ENCODE peak calls at places on chromosome 18, in eight cellular contexts. R is GM12865, N is A549, W is GM13977, D is Calu3, H is gastrocnemius medialis, C is endothelial cell, G is endodermal cell. P is an unnamed sample.

GRCh38 chr18:10500038-10500437 is 25.8 kb upstream of the NAPG start:
- DNase-seq in G (no peak), D (no peak), N (no peak), C (no peak), R (no peak), W (no peak), H (no peak), P (no peak)

GRCh38 chr18:9380571-9381390 is 46.2 kb downstream of the TWSG1 start:
- DNase-seq in N (no peak), H (no peak), W (no peak), G (no peak), C (no peak), R (no peak), D (no peak), P (no peak)

GRCh38 chr18:32714571-32715148 is 58.2 kb downstream of the KLHL14 start:
- DNase-seq in R (peak; percentile 68), C (peak; percentile 68), G (peak; percentile 84), N (peak; percentile 56), W (peak; percentile 53), H (no peak), D (peak; percentile 61), P (peak; percentile 18)

GRCh38 chr18:78769502-78770113 is 210.0 kb upstream of the SALL3 start:
- DNase-seq in N (no peak), W (no peak), D (no peak), C (no peak), R (no peak), G (no peak), H (no peak), P (no peak)

GRCh38 chr18:59055345-59056032 is 84.2 kb upstream of the SEC11C start:
- DNase-seq in D (no peak), N (peak; percentile 38), G (peak; percentile 82), H (no peak), W (no peak), R (no peak), C (no peak), P (no peak)

GRCh38 chr18:31658670-31659573 is 25.5 kb downstream of the B4GALT6 start:
- DNase-seq in R (peak; percentile 90), H (no peak), D (no peak), G (no peak), N (no peak), C (no peak), W (peak; percentile 55), P (no peak)

GRCh38 chr18:7205346-7205745 is 25.5 kb upstream of the LRRC30 start:
- DNase-seq in D (no peak), R (no peak), G (no peak), C (no peak), N (no peak), H (no peak), W (no peak), P (no peak)

GRCh38 chr18:2932247-2933181 is 80.4 kb downstream of the LPIN2 start:
- DNase-seq in H (no peak), D (peak; percentile 55), G (peak; percentile 72), C (peak; percentile 45), R (peak; percentile 73), W (peak; percentile 76), N (peak; percentile 50), P (no peak)

GRCh38 chr18:23191952-23192662 is 56.8 kb downstream of the CABLES1 start:
- DNase-seq in D (no peak), R (peak; percentile 28), N (no peak), G (peak; percentile 34), H (peak; percentile 11), C (peak; percentile 59), W (no peak), P (no peak)

GRCh38 chr18:52160652-52161051 is 179.3 kb upstream of the DCC start:
- DNase-seq in D (peak; percentile 45), W (no peak), H (no peak), G (peak; percentile 65), C (no peak), N (peak; percentile 0), R (no peak), P (no peak)

GRCh38 chr18:43277164-43277600 is at the start of gene SYT4:
- DNase-seq in G (peak; percentile 94), H (no peak), C (peak; percentile 77), W (no peak), N (peak; percentile 10), R (peak; percentile 2), D (peak; percentile 9), P (peak; percentile 58)

GRCh38 chr18:79912409-79912991 is 39.0 kb downstream of the SLC66A2 start:
- DNase-seq in D (no peak), W (no peak), C (no peak), G (peak; percentile 43), H (peak; percentile 82), N (no peak), R (no peak), P (no peak)

GRCh38 chr18:35658112-35658511 is 76.6 kb downstream of the GALNT1 start:
- DNase-seq in C (no peak), W (no peak), H (no peak), N (no peak), G (no peak), D (no peak), R (no peak), P (no peak)

GRCh38 chr18:35662293-35663062 is 80.9 kb downstream of the GALNT1 start:
- DNase-seq in G (no peak), D (no peak), N (no peak), H (no peak), R (peak; percentile 43), W (peak; percentile 4), C (no peak), P (no peak)

DNA sequence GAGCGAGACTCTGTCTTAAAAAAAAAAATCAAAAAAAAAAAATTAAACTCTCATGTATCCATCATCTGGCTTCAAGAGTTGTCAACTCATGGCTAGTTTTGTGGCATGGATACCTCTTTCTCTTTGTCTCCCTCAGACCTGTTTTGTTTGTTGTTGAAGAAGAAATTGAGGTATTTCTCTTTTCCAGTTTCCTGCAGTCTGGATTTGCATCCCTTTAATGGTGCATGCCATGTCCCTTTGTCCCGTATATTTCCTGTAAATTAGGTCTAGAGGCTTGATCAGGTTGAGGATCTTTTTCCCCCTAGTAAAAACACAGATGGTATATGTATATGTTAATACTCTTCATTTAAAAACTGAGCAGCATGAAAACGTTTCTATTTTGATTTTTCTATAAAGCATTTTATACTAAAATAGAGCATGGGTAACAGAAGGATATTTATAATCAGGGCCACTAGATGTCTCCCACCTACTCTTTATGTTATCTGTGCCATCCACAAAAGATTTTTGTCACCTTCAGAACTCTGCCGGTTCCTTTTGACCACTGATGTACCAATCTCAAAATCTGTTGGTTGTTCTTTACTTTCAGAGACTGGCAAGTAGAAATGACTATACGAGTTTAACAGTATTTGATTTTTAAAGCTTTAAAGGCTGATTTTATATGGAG is 80.1 kb downstream of the GALNT1 start:
- DNase-seq in N (no peak), G (no peak), H (no peak), W (peak; percentile 18), D (no peak), C (no peak), R (peak; percentile 14), P (no peak)
- TF ChIP-seq CTCF in N (peak; percentile 26), G (peak; percentile 55), H (peak; percentile 14), W (peak; percentile 27), D (no peak), C (no peak), R (no peak), P (no peak)

DNA sequence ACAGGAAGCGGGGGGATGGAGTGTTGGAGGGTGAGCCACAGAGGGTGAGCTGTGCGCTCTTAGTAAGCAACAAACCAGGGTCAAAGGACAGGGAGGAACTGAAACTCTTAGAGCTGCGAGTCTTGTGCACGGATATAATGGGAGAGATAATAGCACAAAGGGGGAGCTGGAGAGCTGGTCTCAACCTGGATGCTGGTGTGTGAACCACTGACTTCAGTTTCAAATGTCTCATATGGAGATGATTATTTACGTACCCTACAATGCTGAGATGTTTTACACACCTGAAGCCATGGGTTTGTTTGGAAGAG is 35.9 kb downstream of the PTGR3 start:
- DNase-seq in H (no peak), G (peak; percentile 45), D (no peak), R (peak; percentile 75), N (no peak), C (no peak), W (peak; percentile 88), P (no peak)
- TF ChIP-seq CTCF in H (no peak), G (peak; percentile 42), D (no peak), R (peak; percentile 24), N (no peak), C (no peak), W (peak; percentile 39), P (no peak)

GRCh38 chr18:70148539-70148938 is 56.9 kb downstream of the RTTN start:
- DNase-seq in R (no peak), C (no peak), N (no peak), H (no peak), G (no peak), W (no peak), D (no peak), P (no peak)
- TF ChIP-seq CTCF in R (no peak), C (no peak), N (no peak), H (no peak), G (no peak), W (no peak), D (no peak), P (no peak)

GRCh38 chr18:37536646-37537045 is 29.0 kb downstream of the CELF4 start:
- DNase-seq in G (no peak), R (no peak), W (no peak), D (no peak), C (no peak), N (no peak), H (no peak), P (no peak)

GRCh38 chr18:37534627-37535026 is 31.0 kb downstream of the CELF4 start:
- DNase-seq in D (no peak), G (no peak), W (no peak), N (no peak), H (no peak), R (peak; percentile 44), C (no peak), P (no peak)

GRCh38 chr18:37535968-37536367 is 29.6 kb downstream of the CELF4 start:
- DNase-seq in G (no peak), C (no peak), N (no peak), H (no peak), D (no peak), W (no peak), R (no peak), P (no peak)

GRCh38 chr18:37532917-37533316 is 32.7 kb downstream of the CELF4 start:
- DNase-seq in D (no peak), R (no peak), C (no peak), W (no peak), N (no peak), H (no peak), G (no peak), P (no peak)

DNA sequence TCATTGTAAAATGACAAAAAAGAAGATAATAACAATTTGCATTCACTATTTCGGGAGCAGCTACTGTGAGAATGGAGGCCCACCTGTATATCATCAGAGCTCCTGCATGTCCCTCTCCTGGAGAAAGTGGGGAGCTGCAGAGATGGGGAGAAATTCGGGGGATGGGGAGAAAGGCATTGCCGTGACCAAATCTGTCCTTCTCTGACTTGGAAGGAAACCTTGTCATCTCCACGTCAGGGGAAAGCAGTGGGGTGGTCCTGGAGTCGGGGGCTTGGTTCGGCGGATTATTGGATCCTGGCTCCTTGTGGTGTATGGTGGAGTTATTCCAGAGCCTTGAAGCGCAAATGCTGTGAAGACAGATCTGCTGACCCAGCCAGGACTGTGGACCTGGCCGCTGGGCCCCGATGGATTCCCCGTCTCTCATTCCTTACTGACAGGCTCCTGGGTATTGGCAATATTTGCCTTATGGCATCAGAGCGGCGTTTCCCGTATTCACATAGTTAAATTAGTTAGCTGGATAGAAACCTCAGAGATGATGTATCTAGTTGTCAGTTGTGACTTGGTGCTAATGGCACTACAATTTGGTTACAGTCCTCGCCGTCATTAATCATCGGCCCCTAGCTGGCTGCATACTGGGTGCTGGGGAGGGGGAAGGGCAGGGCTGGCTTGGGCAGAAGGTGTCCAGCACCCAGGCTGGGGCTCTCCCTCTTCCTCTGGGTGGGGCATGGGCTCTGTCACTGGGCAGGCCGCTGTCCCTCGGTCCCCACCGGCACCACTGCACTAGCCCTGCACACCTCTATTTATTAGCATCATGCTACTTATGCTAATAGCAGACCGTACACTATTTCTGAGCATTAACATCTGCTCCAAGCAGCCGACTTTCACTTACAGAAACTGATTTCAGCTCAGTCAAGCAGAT is 31.7 kb downstream of the CELF4 start:
- DNase-seq in C (no peak), H (no peak), G (peak; percentile 72), R (peak; percentile 27), D (no peak), W (no peak), N (no peak), P (no peak)
- TF ChIP-seq CTCF in C (peak; percentile 36), H (no peak), G (peak; percentile 68), R (no peak), D (no peak), W (no peak), N (no peak), P (peak; percentile 44)

P was measured in progenitor cell of endocrine pancreas.